ENCODE peak calls at places on chromosome 7, in eight cellular contexts. One of them, this sample, is unnamed.

GRCh38 chr7:133853706-133854276 is 273.3 kb upstream of the LRGUK start:
- DNase-seq in endothelial cell: peak
- DNase-seq in A172: peak
- DNase-seq in dermis blood vessel endothelial cell: peak
- DNase-seq in prostate gland: peak
- DNase-seq in activated CD4-positive, alpha-beta T cell treated with anti-CD3 and anti-CD28 coated beads, Interleukin-2, amount 50 U/mL, for 1 hour: no peak
- DNase-seq in HFFc6: peak
- DNase-seq in activated CD4-positive, CD25-positive, alpha-beta regulatory T cell treated with anti-CD3 and anti-CD28 coated beads, Interleukin-2, amount 50 U/mL, for 16 hours: no peak
- DNase-seq in this sample: peak

GRCh38 chr7:5667391-5667790 is 114.1 kb downstream of the RNF216 start:
- DNase-seq in dermis blood vessel endothelial cell: peak
- DNase-seq in activated CD4-positive, CD25-positive, alpha-beta regulatory T cell treated with anti-CD3 and anti-CD28 coated beads, Interleukin-2, amount 50 U/mL, for 16 hours: no peak
- DNase-seq in prostate gland: peak
- DNase-seq in endothelial cell: peak
- DNase-seq in HFFc6: no peak
- DNase-seq in A172: peak
- DNase-seq in activated CD4-positive, alpha-beta T cell treated with anti-CD3 and anti-CD28 coated beads, Interleukin-2, amount 50 U/mL, for 1 hour: no peak
- DNase-seq in this sample: no peak

GRCh38 chr7:5296627-5297226 is 14.0 kb downstream of the SLC29A4 start:
- DNase-seq in activated CD4-positive, alpha-beta T cell treated with anti-CD3 and anti-CD28 coated beads, Interleukin-2, amount 50 U/mL, for 1 hour: peak
- DNase-seq in endothelial cell: peak
- DNase-seq in A172: no peak
- DNase-seq in HFFc6: no peak
- DNase-seq in dermis blood vessel endothelial cell: peak
- DNase-seq in activated CD4-positive, CD25-positive, alpha-beta regulatory T cell treated with anti-CD3 and anti-CD28 coated beads, Interleukin-2, amount 50 U/mL, for 16 hours: peak
- DNase-seq in prostate gland: peak
- DNase-seq in this sample: no peak

GRCh38 chr7:152330827-152331226 is 105.0 kb downstream of the KMT2C start:
- DNase-seq in endothelial cell: no peak
- DNase-seq in dermis blood vessel endothelial cell: no peak
- DNase-seq in activated CD4-positive, CD25-positive, alpha-beta regulatory T cell treated with anti-CD3 and anti-CD28 coated beads, Interleukin-2, amount 50 U/mL, for 16 hours: no peak
- DNase-seq in HFFc6: peak
- DNase-seq in prostate gland: no peak
- DNase-seq in activated CD4-positive, alpha-beta T cell treated with anti-CD3 and anti-CD28 coated beads, Interleukin-2, amount 50 U/mL, for 1 hour: no peak
- DNase-seq in A172: no peak
- DNase-seq in this sample: no peak

GRCh38 chr7:2248984-2249694 is 7.1 kb downstream of the NUDT1 start:
- DNase-seq in A172: peak
- DNase-seq in dermis blood vessel endothelial cell: peak
- DNase-seq in activated CD4-positive, alpha-beta T cell treated with anti-CD3 and anti-CD28 coated beads, Interleukin-2, amount 50 U/mL, for 1 hour: no peak
- DNase-seq in HFFc6: peak
- DNase-seq in endothelial cell: no peak
- DNase-seq in activated CD4-positive, CD25-positive, alpha-beta regulatory T cell treated with anti-CD3 and anti-CD28 coated beads, Interleukin-2, amount 50 U/mL, for 16 hours: no peak
- DNase-seq in prostate gland: no peak
- DNase-seq in this sample: peak

GRCh38 chr7:100465702-100466311 is 1.7 kb upstream of the SPACDR start:
- DNase-seq in A172: peak
- DNase-seq in prostate gland: peak
- DNase-seq in dermis blood vessel endothelial cell: peak
- DNase-seq in endothelial cell: peak
- DNase-seq in activated CD4-positive, alpha-beta T cell treated with anti-CD3 and anti-CD28 coated beads, Interleukin-2, amount 50 U/mL, for 1 hour: no peak
- DNase-seq in activated CD4-positive, CD25-positive, alpha-beta regulatory T cell treated with anti-CD3 and anti-CD28 coated beads, Interleukin-2, amount 50 U/mL, for 16 hours: no peak
- DNase-seq in HFFc6: peak
- DNase-seq in this sample: peak

GRCh38 chr7:5777932-5778331 is 3.5 kb downstream of the RNF216 start:
- DNase-seq in HFFc6: no peak
- DNase-seq in activated CD4-positive, alpha-beta T cell treated with anti-CD3 and anti-CD28 coated beads, Interleukin-2, amount 50 U/mL, for 1 hour: no peak
- DNase-seq in dermis blood vessel endothelial cell: no peak
- DNase-seq in prostate gland: no peak
- DNase-seq in activated CD4-positive, CD25-positive, alpha-beta regulatory T cell treated with anti-CD3 and anti-CD28 coated beads, Interleukin-2, amount 50 U/mL, for 16 hours: no peak
- DNase-seq in A172: no peak
- DNase-seq in endothelial cell: no peak
- DNase-seq in this sample: no peak

GRCh38 chr7:20514364-20514763 is 101.1 kb upstream of the ABCB5 start:
- DNase-seq in HFFc6: no peak
- DNase-seq in endothelial cell: no peak
- DNase-seq in dermis blood vessel endothelial cell: peak
- DNase-seq in prostate gland: peak
- DNase-seq in A172: peak
- DNase-seq in activated CD4-positive, alpha-beta T cell treated with anti-CD3 and anti-CD28 coated beads, Interleukin-2, amount 50 U/mL, for 1 hour: no peak
- DNase-seq in activated CD4-positive, CD25-positive, alpha-beta regulatory T cell treated with anti-CD3 and anti-CD28 coated beads, Interleukin-2, amount 50 U/mL, for 16 hours: no peak
- DNase-seq in this sample: peak

GRCh38 chr7:3043544-3044395 is at the start of gene CARD11:
- DNase-seq in activated CD4-positive, CD25-positive, alpha-beta regulatory T cell treated with anti-CD3 and anti-CD28 coated beads, Interleukin-2, amount 50 U/mL, for 16 hours: peak
- DNase-seq in endothelial cell: no peak
- DNase-seq in dermis blood vessel endothelial cell: no peak
- DNase-seq in activated CD4-positive, alpha-beta T cell treated with anti-CD3 and anti-CD28 coated beads, Interleukin-2, amount 50 U/mL, for 1 hour: peak
- DNase-seq in A172: peak
- DNase-seq in prostate gland: no peak
- DNase-seq in HFFc6: no peak
- DNase-seq in this sample: no peak

GRCh38 chr7:46478046-46478445 is 557.0 kb upstream of the IGFBP3 start:
- DNase-seq in dermis blood vessel endothelial cell: no peak
- DNase-seq in activated CD4-positive, CD25-positive, alpha-beta regulatory T cell treated with anti-CD3 and anti-CD28 coated beads, Interleukin-2, amount 50 U/mL, for 16 hours: no peak
- DNase-seq in A172: peak
- DNase-seq in prostate gland: no peak
- DNase-seq in endothelial cell: no peak
- DNase-seq in HFFc6: peak
- DNase-seq in activated CD4-positive, alpha-beta T cell treated with anti-CD3 and anti-CD28 coated beads, Interleukin-2, amount 50 U/mL, for 1 hour: no peak
- DNase-seq in this sample: no peak

GRCh38 chr7:82442492-82443043 is 1.0 kb downstream of the CACNA2D1 start:
- DNase-seq in prostate gland: peak
- DNase-seq in dermis blood vessel endothelial cell: no peak
- DNase-seq in activated CD4-positive, CD25-positive, alpha-beta regulatory T cell treated with anti-CD3 and anti-CD28 coated beads, Interleukin-2, amount 50 U/mL, for 16 hours: no peak
- DNase-seq in activated CD4-positive, alpha-beta T cell treated with anti-CD3 and anti-CD28 coated beads, Interleukin-2, amount 50 U/mL, for 1 hour: no peak
- DNase-seq in endothelial cell: peak
- DNase-seq in HFFc6: no peak
- DNase-seq in A172: no peak
- DNase-seq in this sample: no peak

GRCh38 chr7:44282601-44283171 is 42.7 kb downstream of the CAMK2B start:
- DNase-seq in HFFc6: no peak
- DNase-seq in activated CD4-positive, CD25-positive, alpha-beta regulatory T cell treated with anti-CD3 and anti-CD28 coated beads, Interleukin-2, amount 50 U/mL, for 16 hours: no peak
- DNase-seq in prostate gland: no peak
- DNase-seq in A172: no peak
- DNase-seq in endothelial cell: no peak
- DNase-seq in activated CD4-positive, alpha-beta T cell treated with anti-CD3 and anti-CD28 coated beads, Interleukin-2, amount 50 U/mL, for 1 hour: no peak
- DNase-seq in dermis blood vessel endothelial cell: no peak
- DNase-seq in this sample: peak

GRCh38 chr7:138911007-138911406 is 70.2 kb downstream of the KIAA1549 start:
- DNase-seq in prostate gland: no peak
- DNase-seq in activated CD4-positive, CD25-positive, alpha-beta regulatory T cell treated with anti-CD3 and anti-CD28 coated beads, Interleukin-2, amount 50 U/mL, for 16 hours: no peak
- DNase-seq in endothelial cell: no peak
- DNase-seq in dermis blood vessel endothelial cell: no peak
- DNase-seq in A172: no peak
- DNase-seq in activated CD4-positive, alpha-beta T cell treated with anti-CD3 and anti-CD28 coated beads, Interleukin-2, amount 50 U/mL, for 1 hour: no peak
- DNase-seq in HFFc6: no peak
- DNase-seq in this sample: no peak

GRCh38 chr7:54841772-54842707 is 83.0 kb upstream of the SEC61G start:
- DNase-seq in A172: peak
- DNase-seq in activated CD4-positive, CD25-positive, alpha-beta regulatory T cell treated with anti-CD3 and anti-CD28 coated beads, Interleukin-2, amount 50 U/mL, for 16 hours: no peak
- DNase-seq in HFFc6: no peak
- DNase-seq in activated CD4-positive, alpha-beta T cell treated with anti-CD3 and anti-CD28 coated beads, Interleukin-2, amount 50 U/mL, for 1 hour: no peak
- DNase-seq in dermis blood vessel endothelial cell: peak
- DNase-seq in endothelial cell: peak
- DNase-seq in prostate gland: no peak
- DNase-seq in this sample: peak

GRCh38 chr7:38905026-38905759 is 3.8 kb downstream of the VPS41 start:
- DNase-seq in activated CD4-positive, alpha-beta T cell treated with anti-CD3 and anti-CD28 coated beads, Interleukin-2, amount 50 U/mL, for 1 hour: no peak
- DNase-seq in endothelial cell: no peak
- DNase-seq in A172: no peak
- DNase-seq in prostate gland: no peak
- DNase-seq in dermis blood vessel endothelial cell: no peak
- DNase-seq in activated CD4-positive, CD25-positive, alpha-beta regulatory T cell treated with anti-CD3 and anti-CD28 coated beads, Interleukin-2, amount 50 U/mL, for 16 hours: no peak
- DNase-seq in HFFc6: no peak
- DNase-seq in this sample: no peak

GRCh38 chr7:121505021-121505420 is 108.9 kb upstream of the FAM3C start:
- DNase-seq in activated CD4-positive, alpha-beta T cell treated with anti-CD3 and anti-CD28 coated beads, Interleukin-2, amount 50 U/mL, for 1 hour: no peak
- DNase-seq in dermis blood vessel endothelial cell: peak
- DNase-seq in prostate gland: no peak
- DNase-seq in HFFc6: peak
- DNase-seq in endothelial cell: no peak
- DNase-seq in A172: peak
- DNase-seq in activated CD4-positive, CD25-positive, alpha-beta regulatory T cell treated with anti-CD3 and anti-CD28 coated beads, Interleukin-2, amount 50 U/mL, for 16 hours: no peak
- DNase-seq in this sample: no peak

GRCh38 chr7:134554417-134554966 is 5.6 kb downstream of the AKR1B15 start:
- DNase-seq in HFFc6: no peak
- DNase-seq in A172: no peak
- DNase-seq in activated CD4-positive, CD25-positive, alpha-beta regulatory T cell treated with anti-CD3 and anti-CD28 coated beads, Interleukin-2, amount 50 U/mL, for 16 hours: no peak
- DNase-seq in dermis blood vessel endothelial cell: no peak
- DNase-seq in prostate gland: no peak
- DNase-seq in endothelial cell: no peak
- DNase-seq in activated CD4-positive, alpha-beta T cell treated with anti-CD3 and anti-CD28 coated beads, Interleukin-2, amount 50 U/mL, for 1 hour: no peak
- DNase-seq in this sample: no peak

GRCh38 chr7:38748056-38748610 is 117.0 kb upstream of the AMPH start:
- DNase-seq in activated CD4-positive, alpha-beta T cell treated with anti-CD3 and anti-CD28 coated beads, Interleukin-2, amount 50 U/mL, for 1 hour: no peak
- DNase-seq in A172: peak
- DNase-seq in prostate gland: no peak
- DNase-seq in HFFc6: peak
- DNase-seq in activated CD4-positive, CD25-positive, alpha-beta regulatory T cell treated with anti-CD3 and anti-CD28 coated beads, Interleukin-2, amount 50 U/mL, for 16 hours: no peak
- DNase-seq in dermis blood vessel endothelial cell: no peak
- DNase-seq in endothelial cell: no peak
- DNase-seq in this sample: no peak

GRCh38 chr7:106915873-106916272 is 50.8 kb downstream of the PIK3CG start:
- DNase-seq in dermis blood vessel endothelial cell: no peak
- DNase-seq in endothelial cell: no peak
- DNase-seq in A172: no peak
- DNase-seq in activated CD4-positive, CD25-positive, alpha-beta regulatory T cell treated with anti-CD3 and anti-CD28 coated beads, Interleukin-2, amount 50 U/mL, for 16 hours: no peak
- DNase-seq in HFFc6: no peak
- DNase-seq in prostate gland: no peak
- DNase-seq in activated CD4-positive, alpha-beta T cell treated with anti-CD3 and anti-CD28 coated beads, Interleukin-2, amount 50 U/mL, for 1 hour: no peak
- DNase-seq in this sample: no peak

GRCh38 chr7:105444342-105444938 is 55.7 kb upstream of the SRPK2 start:
- DNase-seq in HFFc6: no peak
- DNase-seq in A172: no peak
- DNase-seq in dermis blood vessel endothelial cell: no peak
- DNase-seq in activated CD4-positive, alpha-beta T cell treated with anti-CD3 and anti-CD28 coated beads, Interleukin-2, amount 50 U/mL, for 1 hour: no peak
- DNase-seq in prostate gland: no peak
- DNase-seq in endothelial cell: no peak
- DNase-seq in activated CD4-positive, CD25-positive, alpha-beta regulatory T cell treated with anti-CD3 and anti-CD28 coated beads, Interleukin-2, amount 50 U/mL, for 16 hours: no peak
- DNase-seq in this sample: no peak

GRCh38 chr7:131738066-131738465 is 181.6 kb upstream of the PODXL start:
- DNase-seq in endothelial cell: no peak
- DNase-seq in HFFc6: no peak
- DNase-seq in dermis blood vessel endothelial cell: no peak
- DNase-seq in prostate gland: no peak
- DNase-seq in activated CD4-positive, CD25-positive, alpha-beta regulatory T cell treated with anti-CD3 and anti-CD28 coated beads, Interleukin-2, amount 50 U/mL, for 16 hours: no peak
- DNase-seq in A172: no peak
- DNase-seq in activated CD4-positive, alpha-beta T cell treated with anti-CD3 and anti-CD28 coated beads, Interleukin-2, amount 50 U/mL, for 1 hour: no peak
- DNase-seq in this sample: no peak

GRCh38 chr7:2959343-2959680 is 84.4 kb downstream of the CARD11 start:
- DNase-seq in activated CD4-positive, alpha-beta T cell treated with anti-CD3 and anti-CD28 coated beads, Interleukin-2, amount 50 U/mL, for 1 hour: no peak
- DNase-seq in endothelial cell: no peak
- DNase-seq in dermis blood vessel endothelial cell: no peak
- DNase-seq in activated CD4-positive, CD25-positive, alpha-beta regulatory T cell treated with anti-CD3 and anti-CD28 coated beads, Interleukin-2, amount 50 U/mL, for 16 hours: no peak
- DNase-seq in prostate gland: no peak
- DNase-seq in A172: no peak
- DNase-seq in HFFc6: no peak
- DNase-seq in this sample: no peak

GRCh38 chr7:154856737-154857136 is 146.2 kb downstream of the PAXIP1 start:
- DNase-seq in activated CD4-positive, alpha-beta T cell treated with anti-CD3 and anti-CD28 coated beads, Interleukin-2, amount 50 U/mL, for 1 hour: no peak
- DNase-seq in A172: no peak
- DNase-seq in endothelial cell: no peak
- DNase-seq in dermis blood vessel endothelial cell: no peak
- DNase-seq in prostate gland: no peak
- DNase-seq in HFFc6: no peak
- DNase-seq in activated CD4-positive, CD25-positive, alpha-beta regulatory T cell treated with anti-CD3 and anti-CD28 coated beads, Interleukin-2, amount 50 U/mL, for 16 hours: no peak
- DNase-seq in this sample: no peak

GRCh38 chr7:30674876-30675275 is 7.4 kb downstream of the CRHR2 start:
- DNase-seq in activated CD4-positive, CD25-positive, alpha-beta regulatory T cell treated with anti-CD3 and anti-CD28 coated beads, Interleukin-2, amount 50 U/mL, for 16 hours: no peak
- DNase-seq in endothelial cell: no peak
- DNase-seq in activated CD4-positive, alpha-beta T cell treated with anti-CD3 and anti-CD28 coated beads, Interleukin-2, amount 50 U/mL, for 1 hour: no peak
- DNase-seq in prostate gland: no peak
- DNase-seq in dermis blood vessel endothelial cell: no peak
- DNase-seq in A172: no peak
- DNase-seq in HFFc6: no peak
- DNase-seq in this sample: peak

GRCh38 chr7:1576521-1577253 is 6.9 kb upstream of the PSMG3 start:
- DNase-seq in HFFc6: no peak
- DNase-seq in activated CD4-positive, alpha-beta T cell treated with anti-CD3 and anti-CD28 coated beads, Interleukin-2, amount 50 U/mL, for 1 hour: no peak
- DNase-seq in dermis blood vessel endothelial cell: no peak
- DNase-seq in A172: no peak
- DNase-seq in activated CD4-positive, CD25-positive, alpha-beta regulatory T cell treated with anti-CD3 and anti-CD28 coated beads, Interleukin-2, amount 50 U/mL, for 16 hours: no peak
- DNase-seq in endothelial cell: no peak
- DNase-seq in prostate gland: no peak
- DNase-seq in this sample: no peak

GRCh38 chr7:52639981-52640380 is 395.5 kb upstream of the POM121L12 start:
- DNase-seq in activated CD4-positive, alpha-beta T cell treated with anti-CD3 and anti-CD28 coated beads, Interleukin-2, amount 50 U/mL, for 1 hour: no peak
- DNase-seq in dermis blood vessel endothelial cell: no peak
- DNase-seq in endothelial cell: no peak
- DNase-seq in HFFc6: no peak
- DNase-seq in prostate gland: no peak
- DNase-seq in activated CD4-positive, CD25-positive, alpha-beta regulatory T cell treated with anti-CD3 and anti-CD28 coated beads, Interleukin-2, amount 50 U/mL, for 16 hours: no peak
- DNase-seq in A172: no peak
- DNase-seq in this sample: no peak